ENCODE peak calls at places on chromosomes 16 and 17, in nine cellular contexts. E is neural progenitor cell, T is GM23338, C is GM23248, Z is HCT116, J is MM.1S, G is PC-3, M is hepatocyte, H is SK-N-SH. D is an unnamed sample.

GRCh38 chr16:87691686-87692079 is 74.1 kb downstream of the KLHDC4 start:
- DNase-seq in T (no peak), G (no peak), Z (no peak), E (no peak), J (no peak), M (no peak), C (no peak), H (no peak), D (no peak)

GRCh38 chr17:61139219-61139618 is 260.4 kb upstream of the TBX2 start:
- DNase-seq in Z (no peak), J (peak; percentile 92), G (peak; percentile 44), C (peak; percentile 74), H (no peak), E (no peak), T (no peak), M (no peak), D (peak; percentile 59)

GRCh38 chr17:46984892-46985291 is 5.8 kb upstream of the RPRML start:
- DNase-seq in M (no peak), Z (no peak), E (no peak), T (no peak), H (no peak), C (no peak), J (no peak), G (no peak), D (no peak)

GRCh38 chr16:84050316-84050715 is 7.7 kb upstream of the SLC38A8 start:
- DNase-seq in T (no peak), Z (no peak), J (no peak), C (no peak), M (no peak), E (no peak), H (no peak), G (no peak), D (no peak)

GRCh38 chr17:19384723-19385391 is 2.1 kb downstream of the MFAP4 start:
- DNase-seq in M (peak; percentile 88), G (no peak), T (peak; percentile 29), J (no peak), H (peak; percentile 84), C (peak; percentile 88), E (no peak), Z (no peak), D (no peak)

GRCh38 chr17:79839363-79840203 is at the start of gene CBX4:
- DNase-seq in H (peak; percentile 99), Z (peak; percentile 87), E (peak; percentile 97), G (peak; percentile 98), M (peak; percentile 98), J (peak; percentile 96), T (peak; percentile 94), C (peak; percentile 97), D (peak; percentile 98)

GRCh38 chr16:3999890-4000325 is 116.3 kb downstream of the ADCY9 start:
- DNase-seq in J (peak; percentile 11), G (no peak), E (no peak), C (peak; percentile 14), H (no peak), T (no peak), Z (no peak), M (no peak), D (no peak)

GRCh38 chr17:40422990-40423611 is 5.4 kb upstream of the TOP2A start:
- DNase-seq in Z (peak; percentile 38), C (no peak), J (no peak), G (peak; percentile 51), E (peak; percentile 66), M (no peak), H (no peak), T (peak; percentile 83), D (no peak)

GRCh38 chr16:27972500-27972899 is 91.0 kb downstream of the GSG1L start:
- DNase-seq in J (peak; percentile 65), E (peak; percentile 76), H (peak; percentile 59), T (peak; percentile 82), M (peak; percentile 34), C (peak; percentile 33), Z (peak; percentile 73), G (peak; percentile 56), D (peak; percentile 66)

GRCh38 chr17:57733085-57733484 is 12.0 kb downstream of the CCDC182 start:
- DNase-seq in Z (no peak), C (no peak), H (no peak), M (no peak), T (no peak), E (no peak), J (no peak), G (no peak), D (no peak)

GRCh38 chr17:57732062-57732461 is 13.0 kb downstream of the CCDC182 start:
- DNase-seq in M (no peak), H (no peak), E (no peak), Z (no peak), G (no peak), T (no peak), C (no peak), J (no peak), D (no peak)

GRCh38 chr17:57737450-57737849 is 7.6 kb downstream of the CCDC182 start:
- DNase-seq in H (no peak), G (no peak), E (no peak), J (no peak), C (no peak), Z (no peak), T (no peak), M (no peak), D (no peak)

GRCh38 chr17:57735230-57735629 is 9.9 kb downstream of the CCDC182 start:
- DNase-seq in G (no peak), H (no peak), M (no peak), Z (no peak), T (no peak), J (peak; percentile 18), E (no peak), C (no peak), D (peak; percentile 69)

DNA sequence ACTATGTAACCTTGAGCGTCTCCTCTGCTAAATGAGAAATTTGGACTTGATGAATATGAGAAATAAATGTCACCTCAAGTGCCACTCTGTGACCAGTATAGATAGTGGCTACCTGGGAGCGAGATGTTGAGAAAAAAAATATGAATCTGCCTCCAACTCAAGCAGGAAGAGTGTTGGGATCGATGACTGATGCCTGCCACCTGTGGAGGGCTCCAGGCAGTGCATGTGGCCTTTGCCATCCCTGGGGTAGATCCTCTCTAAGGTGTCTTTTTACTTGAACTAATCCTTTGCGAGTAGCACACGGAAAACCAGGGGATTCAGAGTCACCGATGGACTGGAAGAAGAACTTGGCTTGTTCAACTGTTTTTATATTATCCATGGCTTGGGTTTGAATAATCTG is 9.4 kb downstream of the CCDC182 start:
- DNase-seq in Z (peak; percentile 36), M (no peak), E (peak; percentile 55), T (peak; percentile 75), C (no peak), J (peak; percentile 25), H (peak; percentile 60), G (peak; percentile 51), D (peak; percentile 64)
- TF ChIP-seq EZH2phosphoT487 in Z (no peak), M (no peak), E (no peak), T (no peak), C (no peak), J (no peak), H (no peak), G (no peak), D (no peak)

DNA sequence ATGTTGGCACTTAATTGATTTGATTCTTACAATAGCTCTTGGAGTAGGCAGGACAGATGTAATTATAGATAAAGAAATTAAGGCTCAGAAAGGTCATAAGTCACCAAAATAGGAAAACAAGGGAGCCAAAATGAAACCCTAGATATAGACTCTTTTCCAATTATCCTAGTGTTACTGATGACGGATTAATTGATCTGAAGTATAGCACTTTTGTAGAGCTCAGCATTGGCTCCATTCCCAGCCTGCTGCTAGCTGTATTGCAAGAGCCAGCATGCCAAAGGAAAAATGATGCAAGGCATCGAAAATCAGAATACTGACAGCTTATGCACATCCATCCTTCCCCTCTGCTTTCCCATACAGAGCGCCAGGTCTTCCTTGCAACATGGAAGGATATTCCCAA is 21.6 kb upstream of the RASL10B start:
- DNase-seq in T (no peak), Z (peak; percentile 7), M (no peak), E (no peak), H (no peak), G (no peak), J (no peak), C (peak; percentile 29), D (no peak)
- H3K36me3 ChIP-seq in T (peaks cover 10% of the 10 kb centered on the region), Z (peaks cover 7% of the 10 kb centered on the region), M (no peaks in the 10 kb centered on the region), E (peaks cover 7% of the 10 kb centered on the region), H (peaks cover 30% of the 10 kb centered on the region), G (peaks cover 23% of the 10 kb centered on the region), J (no peaks in the 10 kb centered on the region), C (peaks cover 23% of the 10 kb centered on the region), D (peaks cover 24% of the 10 kb centered on the region)

GRCh38 chr17:50424246-50425000 is 1.6 kb upstream of the ACSF2 start:
- DNase-seq in H (no peak), G (no peak), T (no peak), M (no peak), E (no peak), C (no peak), Z (no peak), J (no peak), D (no peak)

GRCh38 chr17:50421308-50422031 is 4.5 kb upstream of the ACSF2 start:
- DNase-seq in H (no peak), T (no peak), C (peak; percentile 32), Z (no peak), E (no peak), M (no peak), J (peak; percentile 49), G (no peak), D (peak; percentile 56)

GRCh38 chr17:50425001-50425681 is 877 bp upstream of the ACSF2 start:
- DNase-seq in M (no peak), T (no peak), G (no peak), E (no peak), J (no peak), C (no peak), H (no peak), Z (no peak), D (no peak)

GRCh38 chr17:50422738-50423137 is 3.3 kb upstream of the ACSF2 start:
- DNase-seq in T (no peak), C (no peak), H (no peak), J (no peak), M (no peak), G (no peak), Z (no peak), E (no peak), D (no peak)

GRCh38 chr17:50423553-50424159 is 2.4 kb upstream of the ACSF2 start:
- DNase-seq in H (no peak), J (no peak), Z (peak; percentile 77), T (peak; percentile 32), G (peak; percentile 99), C (peak; percentile 66), E (no peak), M (peak; percentile 45), D (peak; percentile 15)
- TF ChIP-seq EZH2phosphoT487 in H (no peak), J (no peak), Z (no peak), T (no peak), G (no peak), C (no peak), E (no peak), M (no peak), D (no peak)

GRCh38 chr16:65034915-65035314 is 86.9 kb downstream of the CDH11 start:
- DNase-seq in Z (no peak), J (no peak), G (no peak), M (no peak), T (peak; percentile 17), E (no peak), C (no peak), H (no peak), D (no peak)

GRCh38 chr16:65038125-65038524 is 83.7 kb downstream of the CDH11 start:
- DNase-seq in M (peak; percentile 13), Z (no peak), C (no peak), E (peak; percentile 72), T (no peak), J (no peak), G (no peak), H (no peak), D (no peak)

GRCh38 chr16:65037558-65037957 is 84.3 kb downstream of the CDH11 start:
- DNase-seq in J (no peak), E (peak; percentile 43), C (no peak), T (no peak), H (no peak), Z (no peak), G (no peak), M (no peak), D (no peak)

GRCh38 chr16:65032397-65032796 is 89.5 kb downstream of the CDH11 start:
- DNase-seq in H (no peak), Z (no peak), M (no peak), E (no peak), T (no peak), G (no peak), J (no peak), C (no peak), D (no peak)
- H3K36me3 ChIP-seq in H (peaks cover 8% of the 10 kb centered on the region), Z (no peaks in the 10 kb centered on the region), M (no peaks in the 10 kb centered on the region), E (no peaks in the 10 kb centered on the region), T (no peaks in the 10 kb centered on the region), G (peaks cover under 1% of the 10 kb centered on the region), J (no peaks in the 10 kb centered on the region), C (peaks cover 29% of the 10 kb centered on the region), D (no peaks in the 10 kb centered on the region)

D was measured in OCI-LY7.